ENCODE peak calls at places on chromosomes 7 and 10, in ten cellular contexts. One of them, this sample, is unnamed. For H3K4me1, the result is how much of the 10 kb centered on the place peaks cover.

GRCh38 chr10:96891840-96892239 is 59.7 kb downstream of the LCOR start:
- DNase-seq in endothelial cell of umbilical vein: no peak
- DNase-seq in astrocyte: no peak
- DNase-seq in fibroblast of lung: no peak
- DNase-seq in K562: no peak
- DNase-seq in GM23248: no peak
- DNase-seq in neuronal stem cell: no peak
- DNase-seq in IMR-90: no peak
- DNase-seq in neural progenitor cell: no peak
- DNase-seq in HCT116: no peak
- DNase-seq in this sample: no peak

GRCh38 chr10:68224810-68225209 is 7.1 kb downstream of the ATOH7 start:
- DNase-seq in endothelial cell of umbilical vein: no peak
- DNase-seq in astrocyte: no peak
- DNase-seq in fibroblast of lung: peak
- DNase-seq in K562: no peak
- DNase-seq in GM23248: peak
- DNase-seq in neuronal stem cell: no peak
- DNase-seq in IMR-90: peak
- DNase-seq in neural progenitor cell: no peak
- DNase-seq in HCT116: no peak
- DNase-seq in this sample: no peak

GRCh38 chr7:26653430-26653911 is 210.9 kb downstream of the SKAP2 start:
- DNase-seq in endothelial cell of umbilical vein: peak
- DNase-seq in astrocyte: no peak
- DNase-seq in fibroblast of lung: no peak
- DNase-seq in K562: no peak
- DNase-seq in GM23248: no peak
- DNase-seq in neuronal stem cell: no peak
- DNase-seq in IMR-90: no peak
- DNase-seq in neural progenitor cell: no peak
- DNase-seq in HCT116: no peak
- DNase-seq in this sample: no peak

GRCh38 chr10:22280078-22280477 is 36.1 kb upstream of the COMMD3 start:
- DNase-seq in endothelial cell of umbilical vein: no peak
- DNase-seq in astrocyte: no peak
- DNase-seq in fibroblast of lung: no peak
- DNase-seq in K562: no peak
- DNase-seq in GM23248: no peak
- DNase-seq in neuronal stem cell: no peak
- DNase-seq in IMR-90: no peak
- DNase-seq in neural progenitor cell: no peak
- DNase-seq in HCT116: no peak
- DNase-seq in this sample: no peak

GRCh38 chr7:74293577-74293908 is 4.3 kb downstream of the CLIP2 start:
- DNase-seq in endothelial cell of umbilical vein: no peak
- DNase-seq in astrocyte: no peak
- DNase-seq in fibroblast of lung: no peak
- DNase-seq in K562: no peak
- DNase-seq in GM23248: no peak
- DNase-seq in neuronal stem cell: no peak
- DNase-seq in IMR-90: no peak
- DNase-seq in neural progenitor cell: no peak
- DNase-seq in HCT116: no peak
- DNase-seq in this sample: no peak

GRCh38 chr10:69475433-69475830 is 24.2 kb downstream of the TSPAN15 start:
- DNase-seq in endothelial cell of umbilical vein: no peak
- DNase-seq in astrocyte: no peak
- DNase-seq in fibroblast of lung: no peak
- DNase-seq in K562: no peak
- DNase-seq in GM23248: no peak
- DNase-seq in neuronal stem cell: no peak
- DNase-seq in IMR-90: no peak
- DNase-seq in neural progenitor cell: no peak
- DNase-seq in HCT116: no peak
- DNase-seq in this sample: no peak

GRCh38 chr7:122248472-122248871 is 56.1 kb downstream of the FEZF1 start:
- DNase-seq in endothelial cell of umbilical vein: no peak
- DNase-seq in astrocyte: peak
- DNase-seq in fibroblast of lung: no peak
- DNase-seq in K562: no peak
- DNase-seq in GM23248: peak
- DNase-seq in neuronal stem cell: no peak
- DNase-seq in IMR-90: no peak
- DNase-seq in neural progenitor cell: no peak
- DNase-seq in HCT116: no peak
- DNase-seq in this sample: no peak

GRCh38 chr10:33005322-33006282 is 47.6 kb upstream of the ITGB1 start:
- DNase-seq in endothelial cell of umbilical vein: peak
- DNase-seq in astrocyte: peak
- DNase-seq in fibroblast of lung: peak
- DNase-seq in K562: peak
- DNase-seq in GM23248: peak
- DNase-seq in neuronal stem cell: peak
- DNase-seq in IMR-90: peak
- DNase-seq in neural progenitor cell: peak
- DNase-seq in HCT116: peak
- DNase-seq in this sample: no peak

GRCh38 chr7:117091721-117092120 is 138.4 kb downstream of the ST7 start:
- DNase-seq in endothelial cell of umbilical vein: no peak
- DNase-seq in astrocyte: no peak
- DNase-seq in fibroblast of lung: no peak
- DNase-seq in K562: peak
- DNase-seq in GM23248: no peak
- DNase-seq in neuronal stem cell: no peak
- DNase-seq in IMR-90: no peak
- DNase-seq in neural progenitor cell: no peak
- DNase-seq in HCT116: no peak
- DNase-seq in this sample: no peak

GRCh38 chr10:114626841-114627240 is 31.2 kb downstream of the ABLIM1 start:
- DNase-seq in endothelial cell of umbilical vein: no peak
- DNase-seq in astrocyte: peak
- DNase-seq in fibroblast of lung: no peak
- DNase-seq in K562: no peak
- DNase-seq in GM23248: no peak
- DNase-seq in neuronal stem cell: no peak
- DNase-seq in IMR-90: peak
- DNase-seq in neural progenitor cell: no peak
- DNase-seq in HCT116: no peak
- DNase-seq in this sample: no peak

GRCh38 chr10:1377231-1377630 is 321.0 kb downstream of the WDR37 start:
- DNase-seq in endothelial cell of umbilical vein: no peak
- DNase-seq in astrocyte: no peak
- DNase-seq in fibroblast of lung: no peak
- DNase-seq in K562: no peak
- DNase-seq in GM23248: no peak
- DNase-seq in neuronal stem cell: no peak
- DNase-seq in IMR-90: no peak
- DNase-seq in neural progenitor cell: no peak
- DNase-seq in HCT116: no peak
- DNase-seq in this sample: no peak

GRCh38 chr7:99143522-99143852 is 421 bp downstream of the SMURF1 start:
- DNase-seq in endothelial cell of umbilical vein: no peak
- DNase-seq in astrocyte: no peak
- DNase-seq in fibroblast of lung: no peak
- DNase-seq in K562: no peak
- DNase-seq in GM23248: no peak
- DNase-seq in neuronal stem cell: no peak
- DNase-seq in IMR-90: no peak
- DNase-seq in neural progenitor cell: no peak
- DNase-seq in HCT116: no peak
- DNase-seq in this sample: no peak

GRCh38 chr10:77603529-77603927 is 34.1 kb downstream of the KCNMA1 start:
- DNase-seq in endothelial cell of umbilical vein: peak
- DNase-seq in astrocyte: no peak
- DNase-seq in fibroblast of lung: peak
- DNase-seq in K562: no peak
- DNase-seq in GM23248: peak
- DNase-seq in neuronal stem cell: no peak
- DNase-seq in IMR-90: peak
- DNase-seq in neural progenitor cell: no peak
- DNase-seq in HCT116: no peak
- DNase-seq in this sample: peak

GRCh38 chr10:132460071-132460470 is 63.1 kb downstream of the PWWP2B start:
- DNase-seq in endothelial cell of umbilical vein: no peak
- DNase-seq in astrocyte: no peak
- DNase-seq in fibroblast of lung: no peak
- DNase-seq in K562: no peak
- DNase-seq in GM23248: no peak
- DNase-seq in neuronal stem cell: no peak
- DNase-seq in IMR-90: no peak
- DNase-seq in neural progenitor cell: no peak
- DNase-seq in HCT116: no peak
- DNase-seq in this sample: no peak

GRCh38 chr7:45089314-45089891 is 634 bp upstream of the NACAD start:
- DNase-seq in endothelial cell of umbilical vein: peak
- DNase-seq in astrocyte: peak
- DNase-seq in fibroblast of lung: peak
- DNase-seq in K562: peak
- DNase-seq in GM23248: peak
- DNase-seq in neuronal stem cell: peak
- DNase-seq in IMR-90: peak
- DNase-seq in neural progenitor cell: peak
- DNase-seq in HCT116: no peak
- DNase-seq in this sample: no peak

GRCh38 chr10:58260334-58260733 is 7.4 kb downstream of the IPMK start:
- DNase-seq in endothelial cell of umbilical vein: no peak
- DNase-seq in astrocyte: no peak
- DNase-seq in fibroblast of lung: no peak
- DNase-seq in K562: no peak
- DNase-seq in GM23248: no peak
- DNase-seq in neuronal stem cell: no peak
- DNase-seq in IMR-90: no peak
- DNase-seq in neural progenitor cell: no peak
- DNase-seq in HCT116: no peak
- DNase-seq in this sample: no peak
- H2AFZ ChIP-seq in endothelial cell of umbilical vein: no peak
- H2AFZ ChIP-seq in astrocyte: no peak
- H2AFZ ChIP-seq in fibroblast of lung: no peak
- H2AFZ ChIP-seq in K562: no peak
- H2AFZ ChIP-seq in GM23248: no peak
- H2AFZ ChIP-seq in neuronal stem cell: no peak
- H2AFZ ChIP-seq in IMR-90: no peak
- H2AFZ ChIP-seq in neural progenitor cell: no peak
- H2AFZ ChIP-seq in HCT116: no peak
- H2AFZ ChIP-seq in this sample: no peak

DNA sequence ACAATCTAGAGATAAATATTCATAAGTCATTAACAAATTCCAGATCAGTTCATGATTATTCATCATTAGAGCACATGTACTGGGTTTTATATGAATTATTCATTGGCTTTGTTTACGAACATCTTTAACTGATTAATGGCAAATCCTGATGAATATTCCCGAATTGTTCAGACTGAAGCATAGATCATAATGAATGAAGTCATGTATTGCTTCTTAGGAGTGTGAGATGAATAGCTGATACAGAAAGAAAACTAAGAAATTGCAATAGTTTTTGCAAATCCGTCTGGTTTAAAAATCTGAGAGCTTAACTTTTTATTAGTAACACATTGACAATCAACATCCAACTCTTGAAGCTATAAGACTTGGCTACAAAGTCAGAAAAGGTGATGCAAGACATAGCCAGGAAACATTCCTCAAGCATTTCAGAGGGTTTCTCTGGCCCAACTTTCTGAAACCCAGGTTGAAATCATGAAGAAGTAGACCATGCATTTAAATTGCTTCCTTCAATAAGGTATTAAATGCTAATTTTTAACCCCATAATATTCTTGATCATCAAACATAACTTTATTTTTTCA is 183.7 kb upstream of the DGKB start:
- DNase-seq in endothelial cell of umbilical vein: no peak
- DNase-seq in astrocyte: no peak
- DNase-seq in fibroblast of lung: no peak
- DNase-seq in K562: no peak
- DNase-seq in GM23248: peak
- DNase-seq in neuronal stem cell: no peak
- DNase-seq in IMR-90: no peak
- DNase-seq in neural progenitor cell: no peak
- DNase-seq in HCT116: no peak
- DNase-seq in this sample: no peak
- H3K4me1 ChIP-seq in endothelial cell of umbilical vein: under half
- H3K4me1 ChIP-seq in astrocyte: under half
- H3K4me1 ChIP-seq in fibroblast of lung: under half
- H3K4me1 ChIP-seq in K562: under half
- H3K4me1 ChIP-seq in GM23248: under half
- H3K4me1 ChIP-seq in neuronal stem cell: under half
- H3K4me1 ChIP-seq in IMR-90: under half
- H3K4me1 ChIP-seq in neural progenitor cell: under half
- H3K4me1 ChIP-seq in HCT116: under half
- H3K4me1 ChIP-seq in this sample: under half

GRCh38 chr7:149874644-149875028 is 867 bp downstream of the ATP6V0E2 start:
- DNase-seq in endothelial cell of umbilical vein: no peak
- DNase-seq in astrocyte: no peak
- DNase-seq in fibroblast of lung: no peak
- DNase-seq in K562: peak
- DNase-seq in GM23248: no peak
- DNase-seq in neuronal stem cell: no peak
- DNase-seq in IMR-90: no peak
- DNase-seq in neural progenitor cell: peak
- DNase-seq in HCT116: no peak
- DNase-seq in this sample: no peak
- H3K9ac ChIP-seq in endothelial cell of umbilical vein: no peak
- H3K9ac ChIP-seq in astrocyte: no peak
- H3K9ac ChIP-seq in fibroblast of lung: no peak
- H3K9ac ChIP-seq in K562: peak
- H3K9ac ChIP-seq in GM23248: no peak
- H3K9ac ChIP-seq in neuronal stem cell: no peak
- H3K9ac ChIP-seq in IMR-90: no peak
- H3K9ac ChIP-seq in neural progenitor cell: no peak
- H3K9ac ChIP-seq in HCT116: peak
- H3K9ac ChIP-seq in this sample: peak

GRCh38 chr10:101761226-101761625 is 14.7 kb downstream of the FGF8 start:
- DNase-seq in endothelial cell of umbilical vein: no peak
- DNase-seq in astrocyte: no peak
- DNase-seq in fibroblast of lung: no peak
- DNase-seq in K562: no peak
- DNase-seq in GM23248: no peak
- DNase-seq in neuronal stem cell: no peak
- DNase-seq in IMR-90: no peak
- DNase-seq in neural progenitor cell: no peak
- DNase-seq in HCT116: no peak
- DNase-seq in this sample: no peak

GRCh38 chr10:101758858-101759257 is 17.1 kb downstream of the FGF8 start:
- DNase-seq in endothelial cell of umbilical vein: no peak
- DNase-seq in astrocyte: no peak
- DNase-seq in fibroblast of lung: no peak
- DNase-seq in K562: no peak
- DNase-seq in GM23248: no peak
- DNase-seq in neuronal stem cell: no peak
- DNase-seq in IMR-90: no peak
- DNase-seq in neural progenitor cell: no peak
- DNase-seq in HCT116: no peak
- DNase-seq in this sample: no peak

GRCh38 chr10:101762736-101763135 is 13.2 kb downstream of the FGF8 start:
- DNase-seq in endothelial cell of umbilical vein: no peak
- DNase-seq in astrocyte: no peak
- DNase-seq in fibroblast of lung: no peak
- DNase-seq in K562: no peak
- DNase-seq in GM23248: no peak
- DNase-seq in neuronal stem cell: no peak
- DNase-seq in IMR-90: no peak
- DNase-seq in neural progenitor cell: no peak
- DNase-seq in HCT116: no peak
- DNase-seq in this sample: no peak

GRCh38 chr10:101760510-101760909 is 15.4 kb downstream of the FGF8 start:
- DNase-seq in endothelial cell of umbilical vein: no peak
- DNase-seq in astrocyte: no peak
- DNase-seq in fibroblast of lung: no peak
- DNase-seq in K562: no peak
- DNase-seq in GM23248: no peak
- DNase-seq in neuronal stem cell: no peak
- DNase-seq in IMR-90: no peak
- DNase-seq in neural progenitor cell: no peak
- DNase-seq in HCT116: no peak
- DNase-seq in this sample: no peak

GRCh38 chr10:101759354-101760247 is 16.3 kb downstream of the FGF8 start:
- DNase-seq in endothelial cell of umbilical vein: no peak
- DNase-seq in astrocyte: no peak
- DNase-seq in fibroblast of lung: no peak
- DNase-seq in K562: no peak
- DNase-seq in GM23248: no peak
- DNase-seq in neuronal stem cell: no peak
- DNase-seq in IMR-90: no peak
- DNase-seq in neural progenitor cell: peak
- DNase-seq in HCT116: no peak
- DNase-seq in this sample: no peak
- H2AFZ ChIP-seq in endothelial cell of umbilical vein: no peak
- H2AFZ ChIP-seq in astrocyte: no peak
- H2AFZ ChIP-seq in fibroblast of lung: no peak
- H2AFZ ChIP-seq in K562: no peak
- H2AFZ ChIP-seq in GM23248: no peak
- H2AFZ ChIP-seq in neuronal stem cell: no peak
- H2AFZ ChIP-seq in IMR-90: no peak
- H2AFZ ChIP-seq in neural progenitor cell: peak
- H2AFZ ChIP-seq in HCT116: no peak
- H2AFZ ChIP-seq in this sample: no peak

This sample was measured in DND-41.